ENCODE peak calls at places on chromosomes 12 and 14, in ten cellular contexts. M, Y, G, E, S, C, F, D, K and B are unnamed samples.

GRCh38 chr12:71268598-71268997 is 110.8 kb upstream of the TSPAN8 start:
- DNase-seq in M (no peak), Y (no peak), G (no peak), E (no peak), S (no peak), C (no peak), F (no peak), D (no peak), K (no peak), B (no peak)

GRCh38 chr12:7716391-7716790 is 5.2 kb downstream of the DPPA3 start:
- DNase-seq in M (no peak), Y (peak), G (no peak), E (no peak), S (peak), C (peak), F (no peak), D (no peak), K (no peak), B (no peak)

GRCh38 chr14:95519699-95520098 is 3.2 kb upstream of the SYNE3 start:
- DNase-seq in M (peak), Y (peak), G (peak), E (peak), S (no peak), C (no peak), F (peak), D (peak), K (peak), B (no peak)

GRCh38 chr12:51678086-51678724 is 87.2 kb downstream of the SCN8A start:
- DNase-seq in M (no peak), Y (peak), G (peak), E (peak), S (peak), C (peak), F (peak), D (peak), K (no peak), B (no peak)

GRCh38 chr14:96693986-96694385 is 103.2 kb upstream of the VRK1 start:
- DNase-seq in M (no peak), Y (no peak), G (no peak), E (no peak), S (no peak), C (no peak), F (no peak), D (no peak), K (no peak), B (no peak)

GRCh38 chr12:68621092-68622081 is 10.7 kb downstream of the RAP1B start:
- DNase-seq in M (no peak), Y (no peak), G (no peak), E (no peak), S (no peak), C (no peak), F (no peak), D (no peak), K (no peak), B (no peak)

GRCh38 chr12:52042706-52043385 is 8.4 kb upstream of the NR4A1 start:
- DNase-seq in M (no peak), Y (no peak), G (no peak), E (no peak), S (no peak), C (no peak), F (no peak), D (no peak), K (no peak), B (no peak)

GRCh38 chr12:55142896-55143870 is 17.0 kb downstream of the OR9K2 start:
- DNase-seq in M (peak), Y (peak), G (peak), E (peak), S (peak), C (peak), F (peak), D (peak), K (no peak), B (peak)

GRCh38 chr12:19220861-19221466 is 91.4 kb downstream of the PLEKHA5 start:
- DNase-seq in M (no peak), Y (peak), G (peak), E (no peak), S (no peak), C (no peak), F (peak), D (no peak), K (no peak), B (no peak)

GRCh38 chr14:93005135-93005813 is 82.3 kb downstream of the CHGA start:
- DNase-seq in M (no peak), Y (no peak), G (peak), E (no peak), S (no peak), C (no peak), F (no peak), D (no peak), K (no peak), B (no peak)

GRCh38 chr14:86646688-86647687 is 1117.0 kb downstream of the FLRT2 start:
- DNase-seq in M (no peak), Y (peak), G (peak), E (no peak), S (no peak), C (no peak), F (peak), D (no peak), K (no peak), B (no peak)

GRCh38 chr14:71290960-71291466 is 383.8 kb downstream of the PCNX1 start:
- DNase-seq in M (peak), Y (peak), G (peak), E (no peak), S (peak), C (peak), F (peak), D (no peak), K (no peak), B (peak)

GRCh38 chr12:51911788-51912711 is 4.7 kb downstream of the ACVRL1 start:
- DNase-seq in M (no peak), Y (peak), G (no peak), E (no peak), S (no peak), C (no peak), F (no peak), D (peak), K (peak), B (no peak)

GRCh38 chr14:96792003-96792402 is 5.2 kb upstream of the VRK1 start:
- DNase-seq in M (no peak), Y (peak), G (no peak), E (no peak), S (no peak), C (no peak), F (no peak), D (no peak), K (no peak), B (no peak)

GRCh38 chr14:100825691-100826331 is at the start of gene MEG3:
- DNase-seq in M (peak), Y (peak), G (peak), E (no peak), S (peak), C (no peak), F (peak), D (no peak), K (no peak), B (no peak)

GRCh38 chr14:20781805-20782204 is 737 bp downstream of the RNASE6 start:
- DNase-seq in M (no peak), Y (no peak), G (no peak), E (no peak), S (no peak), C (no peak), F (no peak), D (no peak), K (no peak), B (no peak)

GRCh38 chr12:69661386-69661785 is 37.7 kb downstream of the BEST3 start:
- DNase-seq in M (no peak), Y (no peak), G (no peak), E (no peak), S (no peak), C (no peak), F (no peak), D (no peak), K (no peak), B (no peak)

GRCh38 chr12:90065301-90065801 is 356.7 kb upstream of the ATP2B1 start:
- DNase-seq in M (no peak), Y (peak), G (no peak), E (no peak), S (no peak), C (no peak), F (no peak), D (no peak), K (no peak), B (no peak)

GRCh38 chr12:57166971-57167371 is 19.6 kb upstream of the LRP1-AS start:
- DNase-seq in M (no peak), Y (peak), G (peak), E (no peak), S (peak), C (peak), F (peak), D (no peak), K (no peak), B (no peak)

GRCh38 chr12:10102322-10102721 is 3.5 kb upstream of the CLEC1A start:
- DNase-seq in M (no peak), Y (no peak), G (no peak), E (no peak), S (no peak), C (peak), F (no peak), D (no peak), K (no peak), B (no peak)

GRCh38 chr12:52279683-52280318 is 5.4 kb downstream of the KRT86 start:
- DNase-seq in M (no peak), Y (no peak), G (peak), E (no peak), S (peak), C (no peak), F (peak), D (no peak), K (no peak), B (no peak)

GRCh38 chr12:14769837-14770494 is 33.3 kb downstream of the WBP11 start:
- DNase-seq in M (peak), Y (peak), G (peak), E (peak), S (peak), C (peak), F (peak), D (peak), K (peak), B (peak)

GRCh38 chr12:65822732-65823480 is 1.4 kb upstream of the HMGA2 start:
- DNase-seq in M (no peak), Y (peak), G (peak), E (peak), S (peak), C (no peak), F (peak), D (peak), K (no peak), B (no peak)

GRCh38 chr14:68514611-68515194 is 278.2 kb downstream of the ZFP36L1 start:
- DNase-seq in M (no peak), Y (no peak), G (no peak), E (no peak), S (no peak), C (peak), F (no peak), D (no peak), K (no peak), B (no peak)

GRCh38 chr14:55054098-55054497 is 2.7 kb downstream of the MAPK1IP1L start:
- DNase-seq in M (no peak), Y (no peak), G (no peak), E (no peak), S (no peak), C (no peak), F (no peak), D (no peak), K (no peak), B (no peak)

GRCh38 chr14:105817971-105818711 is 291.8 kb downstream of the TMEM121 start:
- DNase-seq in M (no peak), Y (no peak), G (no peak), E (no peak), S (no peak), C (no peak), F (no peak), D (no peak), K (no peak), B (no peak)

GRCh38 chr12:22729898-22730443 is 105.0 kb downstream of the ETNK1 start:
- DNase-seq in M (peak), Y (peak), G (peak), E (no peak), S (no peak), C (no peak), F (peak), D (no peak), K (no peak), B (no peak)

GRCh38 chr14:105213396-105213795 is 32.3 kb upstream of the NUDT14 start:
- DNase-seq in M (no peak), Y (no peak), G (no peak), E (no peak), S (no peak), C (no peak), F (no peak), D (no peak), K (no peak), B (no peak)

GRCh38 chr12:30515351-30515750 is 180.3 kb downstream of the IPO8 start:
- DNase-seq in M (no peak), Y (peak), G (peak), E (no peak), S (no peak), C (no peak), F (peak), D (peak), K (no peak), B (no peak)

GRCh38 chr14:96926006-96926405 is 128.8 kb downstream of the VRK1 start:
- DNase-seq in M (no peak), Y (no peak), G (no peak), E (no peak), S (no peak), C (no peak), F (no peak), D (no peak), K (no peak), B (no peak)

GRCh38 chr12:19692091-19692490 is 252.8 kb downstream of the AEBP2 start:
- DNase-seq in M (no peak), Y (no peak), G (no peak), E (no peak), S (no peak), C (no peak), F (no peak), D (no peak), K (no peak), B (no peak)

GRCh38 chr14:100468557-100468956 is 118.7 kb downstream of the BEGAIN start:
- DNase-seq in M (no peak), Y (no peak), G (no peak), E (no peak), S (no peak), C (no peak), F (no peak), D (no peak), K (no peak), B (no peak)

GRCh38 chr12:107536613-107537012 is 149.0 kb upstream of the PWP1 start:
- DNase-seq in M (no peak), Y (no peak), G (no peak), E (no peak), S (no peak), C (no peak), F (peak), D (no peak), K (no peak), B (no peak)

GRCh38 chr12:109463776-109464175 is 13.3 kb downstream of the KCTD10 start:
- DNase-seq in M (no peak), Y (peak), G (no peak), E (no peak), S (no peak), C (no peak), F (no peak), D (peak), K (no peak), B (no peak)
- H3K4me3 ChIP-seq in M (no peak), Y (peak), G (peak), E (no peak), S (no peak), C (no peak), F (no peak), D (peak), K (no peak), B (no peak)

GRCh38 chr12:119802472-119802871 is 74.6 kb downstream of the CIT start:
- DNase-seq in M (peak), Y (peak), G (peak), E (no peak), S (no peak), C (no peak), F (peak), D (no peak), K (no peak), B (no peak)
- H3K4me3 ChIP-seq in M (peak), Y (no peak), G (peak), E (no peak), S (no peak), C (no peak), F (no peak), D (no peak), K (no peak), B (no peak)

GRCh38 chr12:64389154-64389553 is 1.4 kb downstream of the C12orf56 start:
- DNase-seq in M (no peak), Y (no peak), G (no peak), E (no peak), S (no peak), C (no peak), F (no peak), D (no peak), K (no peak), B (no peak)
- H3K4me3 ChIP-seq in M (no peak), Y (no peak), G (no peak), E (no peak), S (no peak), C (no peak), F (no peak), D (no peak), K (no peak), B (no peak)

DNA sequence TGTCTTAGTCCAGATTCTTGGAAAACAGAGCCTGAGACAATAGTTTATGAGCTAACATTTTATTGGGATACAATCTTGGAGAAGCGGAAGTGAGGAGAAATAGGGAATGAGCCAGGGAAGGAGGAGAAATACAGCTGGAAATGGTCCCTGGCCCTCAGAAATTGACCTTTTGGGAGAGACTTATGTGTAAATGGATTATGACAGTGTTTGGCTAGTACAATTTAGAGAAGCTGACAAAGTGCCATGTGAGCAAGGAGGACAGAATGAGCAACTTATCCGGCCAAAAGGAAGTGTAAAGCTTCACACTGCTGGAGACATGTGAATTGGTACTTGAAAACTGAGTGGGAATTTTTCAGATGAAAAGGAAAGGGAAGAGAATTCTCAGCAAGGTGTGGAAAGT is 2.9 kb downstream of the GLIPR1 start:
- DNase-seq in M (no peak), Y (no peak), G (no peak), E (no peak), S (no peak), C (no peak), F (no peak), D (no peak), K (no peak), B (no peak)
- H3K4me3 ChIP-seq in M (no peak), Y (peak), G (peak), E (peak), S (no peak), C (no peak), F (peak), D (no peak), K (no peak), B (no peak)

DNA sequence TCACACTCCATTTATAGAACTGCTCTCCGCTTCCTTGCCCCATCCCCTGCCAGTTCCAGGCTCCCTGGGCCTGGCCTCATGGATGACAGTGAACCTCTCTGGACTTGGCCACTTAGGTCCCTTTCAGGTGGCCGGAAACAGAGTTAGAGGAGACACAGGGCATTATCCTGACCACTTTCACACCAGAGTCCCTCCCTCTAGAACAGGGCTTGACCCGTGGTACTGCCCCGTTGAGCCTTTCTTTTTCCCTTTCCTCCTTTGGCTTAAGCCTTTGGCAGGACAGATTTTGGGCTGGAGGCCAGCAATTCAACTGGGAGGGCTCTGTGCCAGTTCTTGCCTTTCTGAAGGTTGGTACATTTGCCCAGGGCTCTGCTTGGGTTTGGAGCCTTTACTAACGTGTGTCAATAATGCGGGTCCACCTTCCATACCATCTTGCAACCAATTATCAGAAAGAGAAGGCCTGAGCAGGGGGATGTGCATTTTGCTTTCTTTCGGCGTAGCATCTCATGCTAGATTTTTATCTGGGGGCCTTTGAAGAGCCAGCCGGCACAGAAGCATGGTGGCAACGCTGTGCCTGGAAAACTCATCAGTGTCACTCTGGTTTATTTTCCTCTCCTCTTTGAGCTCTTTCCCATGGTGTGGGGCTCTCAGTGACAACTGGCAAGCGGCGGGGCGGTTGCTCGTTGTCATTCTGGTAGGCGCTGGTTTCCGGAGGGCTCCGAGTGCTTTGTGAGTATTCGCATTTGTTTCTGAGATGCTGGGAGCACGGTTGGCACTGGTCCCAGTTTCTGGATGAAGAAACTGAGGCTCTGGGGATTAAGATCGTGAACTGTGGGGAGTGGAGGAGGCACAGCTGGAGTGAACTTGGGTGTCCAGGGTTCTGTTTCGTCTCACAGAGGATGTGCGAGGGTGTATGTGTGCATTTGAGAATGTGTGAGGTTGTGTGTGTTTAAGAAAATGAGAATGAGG is 23.0 kb downstream of the TPCN1 start:
- DNase-seq in M (no peak), Y (peak), G (peak), E (no peak), S (no peak), C (no peak), F (no peak), D (peak), K (peak), B (no peak)
- H3K4me3 ChIP-seq in M (no peak), Y (no peak), G (no peak), E (no peak), S (no peak), C (no peak), F (no peak), D (no peak), K (no peak), B (no peak)

GRCh38 chr12:98896938-98897337 is 251.8 kb downstream of the APAF1 start:
- DNase-seq in M (no peak), Y (no peak), G (peak), E (no peak), S (no peak), C (no peak), F (peak), D (no peak), K (no peak), B (no peak)

GRCh38 chr12:98894412-98895085 is 249.5 kb downstream of the APAF1 start:
- DNase-seq in M (no peak), Y (no peak), G (peak), E (no peak), S (no peak), C (no peak), F (no peak), D (peak), K (no peak), B (no peak)

GRCh38 chr12:98895086-98895651 is 250.1 kb downstream of the APAF1 start:
- DNase-seq in M (no peak), Y (no peak), G (peak), E (no peak), S (no peak), C (no peak), F (no peak), D (peak), K (no peak), B (no peak)

GRCh38 chr12:98893601-98894411 is 248.7 kb downstream of the APAF1 start:
- DNase-seq in M (no peak), Y (no peak), G (peak), E (no peak), S (no peak), C (no peak), F (no peak), D (peak), K (no peak), B (no peak)

DNA sequence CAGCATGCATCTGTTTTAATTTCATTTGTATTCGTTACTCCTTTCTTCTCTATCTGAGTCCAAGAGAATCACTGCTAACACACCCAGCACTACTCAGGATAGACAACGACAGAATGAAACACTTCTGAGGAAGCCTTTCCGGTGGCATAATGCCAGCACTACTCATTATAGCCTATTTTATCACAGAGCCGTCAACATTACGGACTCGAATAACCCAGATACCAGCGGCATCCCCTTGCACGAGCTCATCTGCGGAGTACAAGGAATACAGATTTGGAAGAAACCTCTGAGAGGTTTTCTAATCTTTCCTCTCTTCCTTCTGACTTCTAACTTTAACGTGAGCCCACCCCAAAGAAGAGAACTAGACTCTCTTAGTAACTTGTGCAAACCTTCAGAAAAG is 248.0 kb downstream of the APAF1 start:
- DNase-seq in M (no peak), Y (no peak), G (no peak), E (no peak), S (no peak), C (no peak), F (no peak), D (peak), K (no peak), B (no peak)
- H3K4me3 ChIP-seq in M (no peak), Y (no peak), G (no peak), E (no peak), S (no peak), C (no peak), F (no peak), D (no peak), K (no peak), B (no peak)

GRCh38 chr14:23364604-23365352 is at the start of gene EFS:
- DNase-seq in M (no peak), Y (no peak), G (peak), E (no peak), S (no peak), C (no peak), F (peak), D (peak), K (no peak), B (no peak)
- H3K4me3 ChIP-seq in M (peak), Y (peak), G (peak), E (no peak), S (no peak), C (peak), F (peak), D (peak), K (peak), B (no peak)